ENCODE peak calls at places on chromosomes 4 and X, in ten cellular contexts. One of them, this sample, is unnamed.

GRCh38 chr4:37780444-37781133 is 45.9 kb upstream of the PGM2 start:
- DNase-seq in GM23248: peak
- DNase-seq in skeletal muscle cell: no peak
- DNase-seq in T47D: peak
- DNase-seq in activated T-helper 1 cell treated with Interleukin-2 at 50 U/mL for 16 hours: peak
- DNase-seq in suprapubic skin: no peak
- DNase-seq in kidney tubule cell: no peak
- DNase-seq in amniotic stem cell: no peak
- DNase-seq in RKO: no peak
- DNase-seq in M059J: no peak
- DNase-seq in this sample: no peak

GRCh38 chr4:118898684-118899138 is 10.1 kb downstream of the SYNPO2 start:
- DNase-seq in GM23248: peak
- DNase-seq in skeletal muscle cell: no peak
- DNase-seq in T47D: no peak
- DNase-seq in activated T-helper 1 cell treated with Interleukin-2 at 50 U/mL for 16 hours: no peak
- DNase-seq in suprapubic skin: no peak
- DNase-seq in kidney tubule cell: no peak
- DNase-seq in amniotic stem cell: no peak
- DNase-seq in RKO: no peak
- DNase-seq in M059J: no peak
- DNase-seq in this sample: no peak

GRCh38 chr4:16496501-16496900 is 270.2 kb upstream of the TAPT1 start:
- DNase-seq in GM23248: peak
- DNase-seq in skeletal muscle cell: peak
- DNase-seq in T47D: no peak
- DNase-seq in activated T-helper 1 cell treated with Interleukin-2 at 50 U/mL for 16 hours: no peak
- DNase-seq in suprapubic skin: no peak
- DNase-seq in kidney tubule cell: peak
- DNase-seq in amniotic stem cell: peak
- DNase-seq in RKO: peak
- DNase-seq in M059J: peak
- DNase-seq in this sample: no peak

GRCh38 chr4:74631338-74631737 is 163.0 kb downstream of the BTC start:
- DNase-seq in GM23248: peak
- DNase-seq in skeletal muscle cell: peak
- DNase-seq in T47D: no peak
- DNase-seq in activated T-helper 1 cell treated with Interleukin-2 at 50 U/mL for 16 hours: no peak
- DNase-seq in suprapubic skin: no peak
- DNase-seq in kidney tubule cell: no peak
- DNase-seq in amniotic stem cell: no peak
- DNase-seq in RKO: no peak
- DNase-seq in M059J: no peak
- DNase-seq in this sample: no peak

GRCh38 chr4:168449740-168450442 is 30.4 kb downstream of the DDX60L start:
- DNase-seq in GM23248: peak
- DNase-seq in skeletal muscle cell: peak
- DNase-seq in T47D: no peak
- DNase-seq in activated T-helper 1 cell treated with Interleukin-2 at 50 U/mL for 16 hours: no peak
- DNase-seq in suprapubic skin: no peak
- DNase-seq in kidney tubule cell: peak
- DNase-seq in amniotic stem cell: no peak
- DNase-seq in RKO: peak
- DNase-seq in M059J: peak
- DNase-seq in this sample: no peak

GRCh38 chrX:7223271-7223670 is 75.3 kb upstream of the PUDP start:
- DNase-seq in GM23248: no peak
- DNase-seq in skeletal muscle cell: no peak
- DNase-seq in T47D: no peak
- DNase-seq in activated T-helper 1 cell treated with Interleukin-2 at 50 U/mL for 16 hours: no peak
- DNase-seq in suprapubic skin: no peak
- DNase-seq in kidney tubule cell: no peak
- DNase-seq in amniotic stem cell: no peak
- DNase-seq in RKO: no peak
- DNase-seq in M059J: no peak
- DNase-seq in this sample: no peak

GRCh38 chr4:95068818-95069478 is 311.2 kb downstream of the BMPR1B start:
- DNase-seq in GM23248: no peak
- DNase-seq in skeletal muscle cell: no peak
- DNase-seq in T47D: no peak
- DNase-seq in activated T-helper 1 cell treated with Interleukin-2 at 50 U/mL for 16 hours: no peak
- DNase-seq in suprapubic skin: no peak
- DNase-seq in kidney tubule cell: no peak
- DNase-seq in amniotic stem cell: no peak
- DNase-seq in RKO: no peak
- DNase-seq in M059J: no peak
- DNase-seq in this sample: no peak

GRCh38 chrX:44431206-44431605 is 87.7 kb upstream of the EFHC2 start:
- DNase-seq in GM23248: peak
- DNase-seq in skeletal muscle cell: peak
- DNase-seq in T47D: no peak
- DNase-seq in activated T-helper 1 cell treated with Interleukin-2 at 50 U/mL for 16 hours: no peak
- DNase-seq in suprapubic skin: no peak
- DNase-seq in kidney tubule cell: peak
- DNase-seq in amniotic stem cell: no peak
- DNase-seq in RKO: peak
- DNase-seq in M059J: peak
- DNase-seq in this sample: no peak

GRCh38 chr4:186216465-186217024 is 10.8 kb upstream of the KLKB1 start:
- DNase-seq in GM23248: peak
- DNase-seq in skeletal muscle cell: no peak
- DNase-seq in T47D: no peak
- DNase-seq in activated T-helper 1 cell treated with Interleukin-2 at 50 U/mL for 16 hours: no peak
- DNase-seq in suprapubic skin: no peak
- DNase-seq in kidney tubule cell: no peak
- DNase-seq in amniotic stem cell: no peak
- DNase-seq in RKO: no peak
- DNase-seq in M059J: no peak
- DNase-seq in this sample: no peak

GRCh38 chr4:108072300-108072699 is 82.6 kb downstream of the HADH start:
- DNase-seq in GM23248: no peak
- DNase-seq in skeletal muscle cell: no peak
- DNase-seq in T47D: no peak
- DNase-seq in activated T-helper 1 cell treated with Interleukin-2 at 50 U/mL for 16 hours: peak
- DNase-seq in suprapubic skin: no peak
- DNase-seq in kidney tubule cell: no peak
- DNase-seq in amniotic stem cell: no peak
- DNase-seq in RKO: no peak
- DNase-seq in M059J: no peak
- DNase-seq in this sample: no peak

GRCh38 chrX:77009691-77010090 is 437.5 kb upstream of the FGF16 start:
- DNase-seq in GM23248: peak
- DNase-seq in skeletal muscle cell: peak
- DNase-seq in T47D: no peak
- DNase-seq in activated T-helper 1 cell treated with Interleukin-2 at 50 U/mL for 16 hours: no peak
- DNase-seq in suprapubic skin: no peak
- DNase-seq in kidney tubule cell: peak
- DNase-seq in amniotic stem cell: no peak
- DNase-seq in RKO: peak
- DNase-seq in M059J: peak
- DNase-seq in this sample: no peak

GRCh38 chr4:55296076-55296475 is 50.0 kb upstream of the SRD5A3 start:
- DNase-seq in GM23248: peak
- DNase-seq in skeletal muscle cell: no peak
- DNase-seq in T47D: no peak
- DNase-seq in activated T-helper 1 cell treated with Interleukin-2 at 50 U/mL for 16 hours: no peak
- DNase-seq in suprapubic skin: no peak
- DNase-seq in kidney tubule cell: no peak
- DNase-seq in amniotic stem cell: no peak
- DNase-seq in RKO: no peak
- DNase-seq in M059J: no peak
- DNase-seq in this sample: no peak

GRCh38 chrX:133523094-133523493 is 107.8 kb upstream of the GPC4 start:
- DNase-seq in GM23248: peak
- DNase-seq in skeletal muscle cell: peak
- DNase-seq in T47D: no peak
- DNase-seq in activated T-helper 1 cell treated with Interleukin-2 at 50 U/mL for 16 hours: no peak
- DNase-seq in suprapubic skin: no peak
- DNase-seq in kidney tubule cell: peak
- DNase-seq in amniotic stem cell: no peak
- DNase-seq in RKO: no peak
- DNase-seq in M059J: peak
- DNase-seq in this sample: no peak

GRCh38 chr4:152676052-152676854 is 3.5 kb downstream of the TMEM154 start:
- DNase-seq in GM23248: no peak
- DNase-seq in skeletal muscle cell: no peak
- DNase-seq in T47D: no peak
- DNase-seq in activated T-helper 1 cell treated with Interleukin-2 at 50 U/mL for 16 hours: no peak
- DNase-seq in suprapubic skin: no peak
- DNase-seq in kidney tubule cell: no peak
- DNase-seq in amniotic stem cell: no peak
- DNase-seq in RKO: no peak
- DNase-seq in M059J: no peak
- DNase-seq in this sample: no peak

This sample was measured in activated T-helper 9 cell treated with anti-CD3 and anti-CD28 coated beads, Interleukin-2, amount 50 U/mL, for 16 hours.